ENCODE peak calls at places on chromosome 9, in five cellular contexts. One of them, this sample, is unnamed.
A peak's percentile ranks its signal among the peaks of the same experiment; 100 is the strongest.

GRCh38 chr9:77291714-77292113 is 114.4 kb downstream of the VPS13A start:
- DNase-seq in HCT116: peak; percentile 8
- DNase-seq in GM23248: peak; percentile 49
- DNase-seq in IMR-90: peak; percentile 33
- DNase-seq in K562: peak; percentile 9
- DNase-seq in this sample: no peak

GRCh38 chr9:6590329-6590728 is 55.2 kb downstream of the GLDC start:
- DNase-seq in HCT116: no peak
- DNase-seq in GM23248: no peak
- DNase-seq in IMR-90: no peak
- DNase-seq in K562: no peak
- DNase-seq in this sample: no peak

GRCh38 chr9:5630038-5630507 is 1.2 kb downstream of the RIC1 start:
- DNase-seq in HCT116: no peak
- DNase-seq in GM23248: peak; percentile 69
- DNase-seq in IMR-90: no peak
- DNase-seq in K562: no peak
- DNase-seq in this sample: no peak

GRCh38 chr9:6551126-6551525 is 94.4 kb downstream of the GLDC start:
- DNase-seq in HCT116: no peak
- DNase-seq in GM23248: no peak
- DNase-seq in IMR-90: no peak
- DNase-seq in K562: no peak
- DNase-seq in this sample: no peak

GRCh38 chr9:112581469-112582176 is 95.0 kb downstream of the KIAA1958 start:
- DNase-seq in HCT116: no peak
- DNase-seq in GM23248: no peak
- DNase-seq in IMR-90: no peak
- DNase-seq in K562: no peak
- DNase-seq in this sample: no peak

GRCh38 chr9:2339416-2339815 is 282.2 kb upstream of the VLDLR start:
- DNase-seq in HCT116: no peak
- DNase-seq in GM23248: no peak
- DNase-seq in IMR-90: no peak
- DNase-seq in K562: no peak
- DNase-seq in this sample: no peak

GRCh38 chr9:137370865-137371520 is 52.0 kb downstream of the EXD3 start:
- DNase-seq in HCT116: no peak
- DNase-seq in GM23248: no peak
- DNase-seq in IMR-90: no peak
- DNase-seq in K562: no peak
- DNase-seq in this sample: no peak

GRCh38 chr9:100756217-100756616 is 178.3 kb downstream of the CAVIN4 start:
- DNase-seq in HCT116: no peak
- DNase-seq in GM23248: peak; percentile 1
- DNase-seq in IMR-90: no peak
- DNase-seq in K562: no peak
- DNase-seq in this sample: no peak

GRCh38 chr9:37719526-37719925 is 34.1 kb upstream of the TRMT10B start:
- DNase-seq in HCT116: no peak
- DNase-seq in GM23248: no peak
- DNase-seq in IMR-90: no peak
- DNase-seq in K562: no peak
- DNase-seq in this sample: no peak

GRCh38 chr9:116381350-116381749 is 227.8 kb downstream of the PAPPA start:
- DNase-seq in HCT116: no peak
- DNase-seq in GM23248: no peak
- DNase-seq in IMR-90: no peak
- DNase-seq in K562: no peak
- DNase-seq in this sample: no peak

GRCh38 chr9:78121488-78121887 is 89.9 kb upstream of the GNAQ start:
- DNase-seq in HCT116: peak; percentile 35
- DNase-seq in GM23248: peak; percentile 63
- DNase-seq in IMR-90: peak; percentile 58
- DNase-seq in K562: peak; percentile 32
- DNase-seq in this sample: peak; percentile 62

GRCh38 chr9:684950-685340 is 156.6 kb upstream of the DMRT1 start:
- DNase-seq in HCT116: no peak
- DNase-seq in GM23248: peak; percentile 92
- DNase-seq in IMR-90: peak; percentile 88
- DNase-seq in K562: no peak
- DNase-seq in this sample: no peak

GRCh38 chr9:105233836-105234235 is 10.6 kb upstream of the SLC44A1 start:
- DNase-seq in HCT116: no peak
- DNase-seq in GM23248: peak; percentile 8
- DNase-seq in IMR-90: peak; percentile 41
- DNase-seq in K562: no peak
- DNase-seq in this sample: no peak

GRCh38 chr9:104093162-104093561 is 947 bp upstream of the SMC2 start:
- DNase-seq in HCT116: no peak
- DNase-seq in GM23248: peak; percentile 50
- DNase-seq in IMR-90: peak; percentile 15
- DNase-seq in K562: no peak
- DNase-seq in this sample: no peak

GRCh38 chr9:120791161-120791560 is 2.1 kb downstream of the FBXW2 start:
- DNase-seq in HCT116: no peak
- DNase-seq in GM23248: peak; percentile 13
- DNase-seq in IMR-90: no peak
- DNase-seq in K562: no peak
- DNase-seq in this sample: no peak

GRCh38 chr9:128456613-128457061 is 831 bp downstream of the ODF2 start:
- DNase-seq in HCT116: peak; percentile 28
- DNase-seq in GM23248: peak; percentile 91
- DNase-seq in IMR-90: peak; percentile 58
- DNase-seq in K562: peak; percentile 85
- DNase-seq in this sample: peak; percentile 80

GRCh38 chr9:134165357-134166315 is 1.3 kb upstream of the RNU6ATAC start:
- DNase-seq in HCT116: peak; percentile 15
- DNase-seq in GM23248: peak; percentile 75
- DNase-seq in IMR-90: peak; percentile 19
- DNase-seq in K562: peak; percentile 45
- DNase-seq in this sample: peak; percentile 65

GRCh38 chr9:113876806-113877236 is 712 bp downstream of the ZNF618 start:
- DNase-seq in HCT116: no peak
- DNase-seq in GM23248: peak; percentile 72
- DNase-seq in IMR-90: peak; percentile 27
- DNase-seq in K562: no peak
- DNase-seq in this sample: no peak

GRCh38 chr9:81902601-81903000 is 25.6 kb upstream of the SPATA31D4 start:
- DNase-seq in HCT116: no peak
- DNase-seq in GM23248: peak; percentile 68
- DNase-seq in IMR-90: peak; percentile 46
- DNase-seq in K562: no peak
- DNase-seq in this sample: no peak

GRCh38 chr9:79129865-79130480 is 441.8 kb upstream of the TLE4 start:
- DNase-seq in HCT116: peak; percentile 7
- DNase-seq in GM23248: peak; percentile 69
- DNase-seq in IMR-90: peak; percentile 67
- DNase-seq in K562: peak; percentile 11
- DNase-seq in this sample: peak; percentile 28

GRCh38 chr9:35714579-35715252 is 17.3 kb downstream of the TLN1 start:
- DNase-seq in HCT116: no peak
- DNase-seq in GM23248: no peak
- DNase-seq in IMR-90: no peak
- DNase-seq in K562: no peak
- DNase-seq in this sample: no peak

GRCh38 chr9:132991351-132992300 is 13.1 kb downstream of the GFI1B start:
- DNase-seq in HCT116: no peak
- DNase-seq in GM23248: no peak
- DNase-seq in IMR-90: no peak
- DNase-seq in K562: no peak
- DNase-seq in this sample: no peak

GRCh38 chr9:83707518-83707767 is 315 bp downstream of the UBQLN1 start:
- DNase-seq in HCT116: no peak
- DNase-seq in GM23248: peak; percentile 95
- DNase-seq in IMR-90: no peak
- DNase-seq in K562: no peak
- DNase-seq in this sample: no peak

GRCh38 chr9:111356567-111357244 is 26.7 kb upstream of the OR2K2 start:
- DNase-seq in HCT116: peak; percentile 52
- DNase-seq in GM23248: peak; percentile 91
- DNase-seq in IMR-90: peak; percentile 94
- DNase-seq in K562: no peak
- DNase-seq in this sample: no peak

GRCh38 chr9:107118873-107119272 is 164.2 kb upstream of the RAD23B start:
- DNase-seq in HCT116: no peak
- DNase-seq in GM23248: no peak
- DNase-seq in IMR-90: no peak
- DNase-seq in K562: no peak
- DNase-seq in this sample: no peak

GRCh38 chr9:14372437-14373318 is 58.7 kb upstream of the NFIB start:
- DNase-seq in HCT116: peak; percentile 4
- DNase-seq in GM23248: peak; percentile 70
- DNase-seq in IMR-90: peak; percentile 69
- DNase-seq in K562: peak; percentile 15
- DNase-seq in this sample: no peak

GRCh38 chr9:91035825-91036208 is 234.2 kb downstream of the SYK start:
- DNase-seq in HCT116: no peak
- DNase-seq in GM23248: no peak
- DNase-seq in IMR-90: no peak
- DNase-seq in K562: no peak
- DNase-seq in this sample: no peak

GRCh38 chr9:135288941-135289534 is 190.5 kb upstream of the PPP1R26 start:
- DNase-seq in HCT116: peak; percentile 42
- DNase-seq in GM23248: no peak
- DNase-seq in IMR-90: no peak
- DNase-seq in K562: no peak
- DNase-seq in this sample: no peak

GRCh38 chr9:129254566-129255287 is 76.7 kb upstream of the IER5L start:
- DNase-seq in HCT116: no peak
- DNase-seq in GM23248: no peak
- DNase-seq in IMR-90: no peak
- DNase-seq in K562: no peak
- DNase-seq in this sample: no peak

GRCh38 chr9:87342743-87343142 is 154.9 kb upstream of the DAPK1 start:
- DNase-seq in HCT116: no peak
- DNase-seq in GM23248: no peak
- DNase-seq in IMR-90: no peak
- DNase-seq in K562: no peak
- DNase-seq in this sample: no peak

GRCh38 chr9:592225-592624 is 249.3 kb upstream of the DMRT1 start:
- DNase-seq in HCT116: no peak
- DNase-seq in GM23248: no peak
- DNase-seq in IMR-90: no peak
- DNase-seq in K562: no peak
- DNase-seq in this sample: no peak

GRCh38 chr9:128027166-128027539 is 40.0 kb downstream of the NAIF1 start:
- DNase-seq in HCT116: no peak
- DNase-seq in GM23248: peak; percentile 22
- DNase-seq in IMR-90: no peak
- DNase-seq in K562: no peak
- DNase-seq in this sample: no peak

GRCh38 chr9:95947118-95947517 is 71.6 kb downstream of the ERCC6L2 start:
- DNase-seq in HCT116: no peak
- DNase-seq in GM23248: no peak
- DNase-seq in IMR-90: no peak
- DNase-seq in K562: no peak
- DNase-seq in this sample: no peak

GRCh38 chr9:134894136-134894860 is 13.7 kb downstream of the FCN2 start:
- DNase-seq in HCT116: no peak
- DNase-seq in GM23248: no peak
- DNase-seq in IMR-90: no peak
- DNase-seq in K562: no peak
- DNase-seq in this sample: no peak

GRCh38 chr9:131831380-131832165 is 91.7 kb upstream of the RAPGEF1 start:
- DNase-seq in HCT116: no peak
- DNase-seq in GM23248: no peak
- DNase-seq in IMR-90: no peak
- DNase-seq in K562: peak; percentile 32
- DNase-seq in this sample: no peak
- H2AFZ ChIP-seq in HCT116: no peak overlapping the region
- H2AFZ ChIP-seq in GM23248: no peak overlapping the region
- H2AFZ ChIP-seq in IMR-90: no peak overlapping the region
- H2AFZ ChIP-seq in K562: peak overlapping the region; percentile 29
- H2AFZ ChIP-seq in this sample: no peak overlapping the region

DNA sequence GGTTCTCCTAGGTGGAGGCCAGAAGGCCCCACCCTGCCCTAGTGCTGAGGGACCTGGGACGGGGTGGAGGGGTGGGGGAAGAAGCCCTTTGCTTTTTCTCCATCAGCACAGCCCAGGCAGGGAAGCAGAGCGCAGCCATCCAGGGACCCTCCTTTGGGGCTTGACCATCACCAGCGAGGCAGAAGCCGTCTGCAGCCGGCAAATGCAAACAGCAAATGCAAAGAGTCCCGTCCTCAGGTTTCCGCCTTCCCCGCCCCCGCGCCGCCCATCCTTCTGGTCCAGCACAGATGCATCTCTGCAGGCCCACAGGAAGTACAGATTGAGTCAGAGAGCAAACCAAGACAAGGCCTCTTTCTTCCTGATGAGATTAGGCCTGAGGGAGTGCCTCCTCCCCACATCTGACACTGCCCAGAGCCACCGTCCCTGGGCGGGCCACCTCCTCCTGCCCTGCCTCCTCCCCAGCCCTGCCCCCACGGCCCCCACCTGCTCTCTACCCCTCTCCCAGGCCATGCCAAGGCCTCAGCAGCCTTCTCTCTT is 23.4 kb downstream of the CORO2A start:
- DNase-seq in HCT116: no peak
- DNase-seq in GM23248: peak; percentile 42
- DNase-seq in IMR-90: peak; percentile 68
- DNase-seq in K562: peak; percentile 67
- DNase-seq in this sample: no peak
- H2AFZ ChIP-seq in HCT116: no peak overlapping the region
- H2AFZ ChIP-seq in GM23248: no peak overlapping the region
- H2AFZ ChIP-seq in IMR-90: peak overlapping the region; percentile 82
- H2AFZ ChIP-seq in K562: no peak overlapping the region
- H2AFZ ChIP-seq in this sample: no peak overlapping the region

DNA sequence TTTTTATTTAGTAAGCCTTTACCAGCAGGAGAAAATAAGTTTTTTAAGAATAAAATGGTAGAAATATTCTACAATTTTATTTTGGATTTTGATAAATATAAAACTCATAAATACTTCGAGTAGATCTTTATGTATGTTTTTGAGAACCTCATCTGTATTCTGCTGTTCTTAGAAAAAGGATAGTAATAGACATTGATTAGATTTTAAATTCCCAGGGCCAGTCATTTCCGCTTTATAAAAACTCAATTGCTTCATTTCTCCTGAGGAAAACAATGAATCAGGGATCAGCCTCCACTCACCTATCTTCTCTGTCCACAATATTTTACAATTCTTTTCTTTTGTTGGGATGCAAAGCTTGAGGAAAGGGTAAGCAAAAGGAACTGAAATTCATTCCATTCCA is 1983.5 kb upstream of the C9orf72 start:
- DNase-seq in HCT116: no peak
- DNase-seq in GM23248: no peak
- DNase-seq in IMR-90: no peak
- DNase-seq in K562: no peak
- DNase-seq in this sample: no peak
- H2AFZ ChIP-seq in HCT116: no peak overlapping the region
- H2AFZ ChIP-seq in GM23248: no peak overlapping the region
- H2AFZ ChIP-seq in IMR-90: no peak overlapping the region
- H2AFZ ChIP-seq in K562: no peak overlapping the region
- H2AFZ ChIP-seq in this sample: no peak overlapping the region

GRCh38 chr9:130537346-130538050 is 41.9 kb upstream of the FUBP3 start:
- DNase-seq in HCT116: no peak
- DNase-seq in GM23248: peak; percentile 37
- DNase-seq in IMR-90: no peak
- DNase-seq in K562: peak; percentile 78
- DNase-seq in this sample: no peak
- H2AFZ ChIP-seq in HCT116: no peak overlapping the region
- H2AFZ ChIP-seq in GM23248: peak overlapping the region; percentile 32
- H2AFZ ChIP-seq in IMR-90: peak overlapping the region; percentile 74
- H2AFZ ChIP-seq in K562: peak overlapping the region; percentile 76
- H2AFZ ChIP-seq in this sample: no peak overlapping the region

This sample was measured in DND-41.